ENCODE peak calls at places on chromosomes 13 and 19, in six cellular contexts. S is GM23338; Y is activated CD4-positive, alpha-beta T cell treated with anti-CD3 and anti-CD28 coated beads, Interleukin-2, amount 50 U/mL, for 4 hours; X is tibial artery; L is HS-5; N is T-helper 22 cell. B is an unnamed sample.

GRCh38 chr13:26653310-26653709 is 95.8 kb downstream of the WASF3 start:
- DNase-seq in L (no peak), Y (no peak), X (no peak), S (no peak), N (no peak), B (no peak)

GRCh38 chr19:13817018-13817614 is 21.9 kb downstream of the ZSWIM4 start:
- DNase-seq in N (no peak), L (no peak), S (peak; percentile 100), X (no peak), Y (no peak), B (no peak)

GRCh38 chr13:29279859-29280258 is 315.6 kb downstream of the SLC7A1 start:
- DNase-seq in X (no peak), S (no peak), L (no peak), Y (no peak), N (no peak), B (no peak)

GRCh38 chr13:49791214-49791752 is 1.2 kb downstream of the KPNA3 start:
- DNase-seq in L (no peak), S (peak; percentile 51), N (no peak), X (no peak), Y (no peak), B (no peak)

GRCh38 chr13:98349731-98350305 is 172.7 kb upstream of the RNF113B start:
- DNase-seq in S (peak; percentile 71), Y (no peak), X (no peak), L (no peak), N (no peak), B (no peak)

GRCh38 chr13:98848736-98849135 is 96.3 kb upstream of the SLC15A1 start:
- DNase-seq in Y (no peak), S (no peak), X (peak; percentile 48), L (no peak), N (no peak), B (no peak)

GRCh38 chr13:40458283-40459031 is 208.0 kb downstream of the FOXO1 start:
- DNase-seq in N (no peak), L (no peak), S (no peak), X (no peak), Y (no peak), B (no peak)

GRCh38 chr19:850221-850978 is 1.7 kb upstream of the ELANE start:
- DNase-seq in N (no peak), S (peak; percentile 65), Y (no peak), L (no peak), X (peak; percentile 93), B (no peak)

GRCh38 chr13:40109324-40109958 is 454.0 kb downstream of the COG6 start:
- DNase-seq in Y (no peak), X (peak; percentile 40), L (peak; percentile 69), N (no peak), S (no peak), B (peak; percentile 91)